ENCODE peak calls at places on chromosomes 13 and 19, in four cellular contexts. W is thoracic aorta, R is fibroblast of lung, O is Peyer's patch. G is an unnamed sample.

GRCh38 chr19:13014101-13014920 is 19.0 kb downstream of the NFIX start:
- DNase-seq in W (no peak), R (peak; percentile 61), O (no peak), G (no peak)

GRCh38 chr19:45251452-45252354 is 632 bp downstream of the MARK4 start:
- DNase-seq in W (no peak), R (no peak), O (no peak), G (no peak)

GRCh38 chr19:40322951-40323615 is 25.1 kb downstream of the C19orf47 start:
- DNase-seq in W (no peak), R (no peak), O (no peak), G (no peak)

GRCh38 chr19:15317392-15318011 is 14.8 kb downstream of the BRD4 start:
- DNase-seq in W (no peak), R (peak; percentile 74), O (no peak), G (no peak)

GRCh38 chr19:1754651-1755466 is 1.6 kb downstream of the ONECUT3 start:
- DNase-seq in W (no peak), R (peak; percentile 23), O (no peak), G (no peak)

GRCh38 chr13:98510156-98510509 is 66.8 kb downstream of the STK24 start:
- DNase-seq in W (no peak), R (no peak), O (no peak), G (peak; percentile 42)

GRCh38 chr13:77554079-77554478 is 18.6 kb downstream of the SCEL start:
- DNase-seq in W (no peak), R (no peak), O (no peak), G (no peak)

GRCh38 chr19:29845576-29846176 is 33.9 kb downstream of the CCNE1 start:
- DNase-seq in W (no peak), R (peak; percentile 39), O (peak; percentile 54), G (no peak)

GRCh38 chr13:114134944-114135610 is 2.7 kb upstream of the RASA3 start:
- DNase-seq in W (no peak), R (no peak), O (no peak), G (no peak)

GRCh38 chr13:96632536-96633320 is 361.5 kb downstream of the OXGR1 start:
- DNase-seq in W (no peak), R (no peak), O (no peak), G (no peak)

GRCh38 chr19:29714953-29715694 is at the start of gene C19orf12:
- DNase-seq in W (no peak), R (peak; percentile 50), O (peak; percentile 73), G (no peak)

GRCh38 chr13:110261166-110262081 is 45.5 kb downstream of the COL4A1 start:
- DNase-seq in W (no peak), R (no peak), O (no peak), G (peak; percentile 59)

GRCh38 chr13:20873348-20873747 is 29.2 kb downstream of the XPO4 start:
- DNase-seq in W (no peak), R (peak; percentile 70), O (no peak), G (no peak)

GRCh38 chr19:48390188-48391099 is 907 bp downstream of the KDELR1 start:
- DNase-seq in W (no peak), R (peak; percentile 62), O (peak; percentile 79), G (peak; percentile 79)

GRCh38 chr19:3378352-3379146 is 12.2 kb downstream of the NFIC start:
- DNase-seq in W (no peak), R (no peak), O (no peak), G (no peak)

GRCh38 chr19:53865918-53866696 is 1.6 kb upstream of the MYADM start:
- DNase-seq in W (no peak), R (peak; percentile 66), O (peak; percentile 82), G (no peak)

GRCh38 chr19:47176627-47177090 is 46.0 kb downstream of the SAE1 start:
- DNase-seq in W (no peak), R (peak; percentile 96), O (no peak), G (peak; percentile 77)

GRCh38 chr19:35565016-35565856 is 1.8 kb upstream of the ATP4A start:
- DNase-seq in W (no peak), R (no peak), O (no peak), G (no peak)

GRCh38 chr13:76512676-76513277 is 373.4 kb downstream of the KCTD12 start:
- DNase-seq in W (no peak), R (peak; percentile 95), O (no peak), G (no peak)

GRCh38 chr13:94249512-94249911 is 230.0 kb downstream of the DCT start:
- DNase-seq in W (no peak), R (peak; percentile 94), O (no peak), G (no peak)

GRCh38 chr13:27177852-27178251 is 6.2 kb upstream of the USP12 start:
- DNase-seq in W (no peak), R (no peak), O (no peak), G (no peak)

GRCh38 chr13:21684576-21684975 is 13.7 kb downstream of the FGF9 start:
- DNase-seq in W (no peak), R (peak; percentile 17), O (no peak), G (no peak)

GRCh38 chr13:21987793-21988192 is 316.9 kb downstream of the FGF9 start:
- DNase-seq in W (no peak), R (no peak), O (no peak), G (no peak)

GRCh38 chr13:61734683-61735082 is 319.0 kb upstream of the PCDH20 start:
- DNase-seq in W (no peak), R (no peak), O (no peak), G (no peak)

GRCh38 chr13:98413796-98414195 is 163.1 kb downstream of the STK24 start:
- DNase-seq in W (no peak), R (no peak), O (no peak), G (no peak)

GRCh38 chr19:7527516-7528191 is 5.2 kb downstream of the MCOLN1 start:
- DNase-seq in W (no peak), R (no peak), O (no peak), G (no peak)

GRCh38 chr19:37905936-37906867 is at the start of gene WDR87:
- DNase-seq in W (no peak), R (peak; percentile 24), O (peak; percentile 80), G (no peak)

GRCh38 chr19:43651758-43652545 is 12.3 kb upstream of the CADM4 start:
- DNase-seq in W (no peak), R (peak; percentile 50), O (peak; percentile 79), G (no peak)

GRCh38 chr13:39665763-39666162 is 10.3 kb downstream of the COG6 start:
- DNase-seq in W (no peak), R (no peak), O (no peak), G (no peak)

GRCh38 chr13:97810152-97810551 is 143.3 kb upstream of the IPO5 start:
- DNase-seq in W (no peak), R (peak; percentile 5), O (no peak), G (no peak)

GRCh38 chr19:42040031-42040430 is 30.0 kb downstream of the GRIK5 start:
- DNase-seq in W (no peak), R (no peak), O (no peak), G (no peak)

GRCh38 chr19:6450166-6450565 is 9.4 kb downstream of the SLC25A23 start:
- DNase-seq in W (no peak), R (no peak), O (no peak), G (no peak)

GRCh38 chr13:102234618-102235017 is 167.2 kb downstream of the FGF14 start:
- DNase-seq in W (no peak), R (no peak), O (no peak), G (no peak)

GRCh38 chr13:112626761-112627160 is 38.8 kb upstream of the TUBGCP3 start:
- DNase-seq in W (no peak), R (no peak), O (no peak), G (no peak)

GRCh38 chr13:112624602-112625430 is 36.9 kb upstream of the TUBGCP3 start:
- DNase-seq in W (no peak), R (no peak), O (no peak), G (no peak)

GRCh38 chr13:112627161-112627560 is 39.2 kb upstream of the TUBGCP3 start:
- DNase-seq in W (no peak), R (no peak), O (no peak), G (no peak)

GRCh38 chr13:112626124-112626523 is 38.2 kb upstream of the TUBGCP3 start:
- DNase-seq in W (no peak), R (no peak), O (no peak), G (no peak)

GRCh38 chr13:112625698-112626097 is 37.7 kb upstream of the TUBGCP3 start:
- DNase-seq in W (no peak), R (no peak), O (no peak), G (no peak)
- H3K27me3 ChIP-seq in W (no peaks in the 10 kb centered on the region), R (no peaks in the 10 kb centered on the region), O (no peaks in the 10 kb centered on the region), G (no peaks in the 10 kb centered on the region)

GRCh38 chr19:34186205-34186604 is 13.9 kb downstream of the LSM14A start:
- DNase-seq in W (no peak), R (no peak), O (no peak), G (no peak)

GRCh38 chr19:34188388-34188787 is 16.1 kb downstream of the LSM14A start:
- DNase-seq in W (no peak), R (no peak), O (no peak), G (no peak)

GRCh38 chr19:34189199-34189916 is 17.1 kb downstream of the LSM14A start:
- DNase-seq in W (no peak), R (peak; percentile 13), O (no peak), G (no peak)

GRCh38 chr19:34184880-34185491 is 12.7 kb downstream of the LSM14A start:
- DNase-seq in W (no peak), R (no peak), O (no peak), G (no peak)

DNA sequence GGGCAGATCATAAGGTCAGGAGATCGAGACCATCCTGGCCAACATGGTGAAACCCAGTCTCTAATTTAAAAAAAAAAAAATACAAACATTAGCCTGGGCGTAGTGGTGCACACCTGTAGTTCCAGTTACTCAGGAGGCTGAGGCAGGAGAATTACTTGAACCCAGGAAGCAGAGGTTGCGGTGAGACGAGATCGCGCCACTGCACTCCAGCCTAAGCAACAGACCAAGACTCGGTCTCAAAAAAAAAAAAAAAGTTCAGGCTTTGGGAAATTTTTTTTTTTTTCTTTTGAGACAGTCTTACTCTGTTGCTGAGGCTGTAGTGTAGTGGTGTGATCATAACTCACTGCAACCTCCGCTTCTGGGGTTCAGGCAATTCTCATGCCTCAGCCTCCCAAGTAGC is 14.7 kb downstream of the LSM14A start:
- DNase-seq in W (no peak), R (no peak), O (no peak), G (no peak)
- H3K4me1 ChIP-seq in W (peaks cover 87% of the 10 kb centered on the region), R (peaks cover 3% of the 10 kb centered on the region), O (no peaks in the 10 kb centered on the region), G (peaks cover 8% of the 10 kb centered on the region)

GRCh38 chr19:18230941-18231734 is 4.9 kb upstream of the PDE4C start:
- DNase-seq in W (no peak), R (no peak), O (no peak), G (no peak)

GRCh38 chr19:18229474-18229873 is 3.2 kb upstream of the PDE4C start:
- DNase-seq in W (no peak), R (no peak), O (no peak), G (no peak)

GRCh38 chr19:18231775-18232174 is 5.5 kb upstream of the PDE4C start:
- DNase-seq in W (no peak), R (no peak), O (no peak), G (no peak)

GRCh38 chr19:18227781-18228271 is 1.6 kb upstream of the PDE4C start:
- DNase-seq in W (no peak), R (no peak), O (no peak), G (no peak)

DNA sequence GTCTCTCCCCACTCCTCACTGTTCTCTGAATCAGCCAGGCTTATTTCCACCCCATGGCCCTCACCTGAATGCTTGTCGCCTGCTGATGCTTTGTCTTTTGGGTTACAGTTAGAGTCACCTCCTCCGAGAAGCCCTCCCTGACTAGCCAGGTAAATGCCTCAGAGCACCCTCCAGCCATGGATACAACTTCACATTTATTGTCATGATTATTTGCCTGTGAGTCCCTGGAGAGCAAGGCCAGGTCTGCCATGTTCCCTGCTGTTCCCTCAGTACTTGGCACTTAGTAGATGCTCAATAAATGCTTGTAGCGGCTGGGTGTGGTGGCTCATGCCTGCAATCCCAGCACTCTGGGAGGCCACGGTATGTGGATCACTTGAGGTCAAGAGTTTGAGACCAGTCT is 3.7 kb upstream of the PDE4C start:
- DNase-seq in W (no peak), R (no peak), O (no peak), G (no peak)
- H3K27me3 ChIP-seq in W (peaks cover 15% of the 10 kb centered on the region), R (peaks cover 11% of the 10 kb centered on the region), O (no peaks in the 10 kb centered on the region), G (peaks cover 16% of the 10 kb centered on the region)

GRCh38 chr13:100547805-100548204 is 40.8 kb downstream of the GGACT start:
- DNase-seq in W (no peak), R (no peak), O (no peak), G (no peak)
- H3K4me1 ChIP-seq in W (peaks cover 11% of the 10 kb centered on the region), R (peaks cover 4% of the 10 kb centered on the region), O (no peaks in the 10 kb centered on the region), G (peaks cover 3% of the 10 kb centered on the region)

G was measured in ascending aorta.